ENCODE peak calls at places on chromosomes 3 and 15, in nine cellular contexts. Q is mammary epithelial cell; T is breast epithelium; N is heart left ventricle; D is CD8-positive, alpha-beta T cell; B is cardiac muscle cell; Z is HepG2; Y is lower lobe of right lung; J is WERI-Rb-1. G is an unnamed sample. For H3K9me3, the result is how much of the 10 kb centered on the place peaks cover.

GRCh38 chr3:64073362-64073761 is 50.1 kb upstream of the PSMD6 start:
- DNase-seq in Q (no peak), T (no peak), N (no peak), D (no peak), B (no peak), Z (no peak), Y (no peak), J (no peak), G (no peak)

GRCh38 chr3:78497025-78497424 is 1270.8 kb downstream of the ROBO1 start:
- DNase-seq in Q (no peak), T (no peak), N (peak), D (no peak), B (peak), Z (no peak), Y (no peak), J (no peak), G (no peak)

GRCh38 chr15:29736745-29737023 is 85.6 kb downstream of the TJP1 start:
- DNase-seq in Q (peak), T (no peak), N (no peak), D (no peak), B (peak), Z (peak), Y (no peak), J (no peak), G (no peak)

GRCh38 chr3:138474163-138474562 is 39.7 kb downstream of the ESYT3 start:
- DNase-seq in Q (no peak), T (no peak), N (no peak), D (no peak), B (peak), Z (no peak), Y (peak), J (no peak), G (no peak)

GRCh38 chr3:61454806-61455205 is 106.6 kb upstream of the PTPRG start:
- DNase-seq in Q (no peak), T (no peak), N (no peak), D (no peak), B (no peak), Z (no peak), Y (no peak), J (no peak), G (no peak)

GRCh38 chr3:143685483-143685882 is 162.8 kb downstream of the SLC9A9 start:
- DNase-seq in Q (no peak), T (no peak), N (no peak), D (no peak), B (no peak), Z (no peak), Y (no peak), J (no peak), G (no peak)

GRCh38 chr3:14647976-14648955 is 3.3 kb upstream of the CCDC174 start:
- DNase-seq in Q (no peak), T (no peak), N (no peak), D (no peak), B (no peak), Z (no peak), Y (no peak), J (peak), G (no peak)

GRCh38 chr3:185200639-185201038 is 47.8 kb upstream of the C3orf70 start:
- DNase-seq in Q (peak), T (no peak), N (no peak), D (no peak), B (no peak), Z (no peak), Y (no peak), J (no peak), G (no peak)

GRCh38 chr15:68598171-68599152 is 19.7 kb downstream of the CORO2B start:
- DNase-seq in Q (no peak), T (no peak), N (peak), D (no peak), B (peak), Z (no peak), Y (no peak), J (no peak), G (no peak)

GRCh38 chr3:123385981-123386380 is 62.9 kb downstream of the ADCY5 start:
- DNase-seq in Q (peak), T (no peak), N (peak), D (no peak), B (no peak), Z (no peak), Y (no peak), J (no peak), G (no peak)

GRCh38 chr15:40456299-40456712 is 14.5 kb upstream of the CHST14 start:
- DNase-seq in Q (peak), T (peak), N (peak), D (no peak), B (no peak), Z (no peak), Y (no peak), J (no peak), G (no peak)

GRCh38 chr15:20355256-20355868 is 186.2 kb downstream of the GOLGA6L6 start:
- DNase-seq in Q (no peak), T (no peak), N (no peak), D (no peak), B (no peak), Z (no peak), Y (no peak), J (no peak), G (no peak)

GRCh38 chr3:195773956-195774537 is 37.7 kb downstream of the MUC4 start:
- DNase-seq in Q (no peak), T (no peak), N (no peak), D (no peak), B (no peak), Z (no peak), Y (no peak), J (no peak), G (no peak)

DNA sequence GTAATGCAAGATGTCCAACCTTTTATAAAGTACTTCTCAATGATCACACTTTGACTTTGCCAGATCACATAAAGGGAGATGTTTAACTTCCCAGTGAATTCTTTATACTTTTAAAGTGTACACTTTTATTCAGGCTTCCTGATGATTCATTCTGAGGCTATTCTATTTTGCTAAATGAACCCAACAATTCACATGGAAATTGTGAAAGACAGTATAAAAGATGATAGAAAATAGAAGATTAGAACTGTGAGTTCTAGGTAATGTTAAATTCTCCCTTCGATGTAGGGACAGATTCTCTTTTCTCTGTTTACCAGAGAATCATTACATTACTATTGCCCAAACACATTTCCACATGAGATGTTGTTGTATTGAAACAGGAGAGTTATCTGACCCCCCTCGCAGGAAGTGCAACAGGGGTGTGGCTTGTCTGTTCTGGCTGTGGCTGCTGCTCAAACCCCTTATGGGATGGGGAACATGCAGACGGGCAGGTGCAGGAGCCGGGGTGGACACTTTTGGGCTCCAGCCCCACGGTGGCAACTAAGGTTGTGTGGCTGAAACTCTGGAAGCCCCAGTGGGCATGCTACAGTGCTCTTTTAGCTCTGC is 131.3 kb upstream of the LRTM1 start:
- DNase-seq in Q (no peak), T (no peak), N (no peak), D (no peak), B (no peak), Z (no peak), Y (no peak), J (no peak), G (no peak)
- TF ChIP-seq CTCF in Q (no peak), T (no peak), N (no peak), D (no peak), B (no peak), Z (no peak), Y (no peak), J (no peak), G (no peak)

DNA sequence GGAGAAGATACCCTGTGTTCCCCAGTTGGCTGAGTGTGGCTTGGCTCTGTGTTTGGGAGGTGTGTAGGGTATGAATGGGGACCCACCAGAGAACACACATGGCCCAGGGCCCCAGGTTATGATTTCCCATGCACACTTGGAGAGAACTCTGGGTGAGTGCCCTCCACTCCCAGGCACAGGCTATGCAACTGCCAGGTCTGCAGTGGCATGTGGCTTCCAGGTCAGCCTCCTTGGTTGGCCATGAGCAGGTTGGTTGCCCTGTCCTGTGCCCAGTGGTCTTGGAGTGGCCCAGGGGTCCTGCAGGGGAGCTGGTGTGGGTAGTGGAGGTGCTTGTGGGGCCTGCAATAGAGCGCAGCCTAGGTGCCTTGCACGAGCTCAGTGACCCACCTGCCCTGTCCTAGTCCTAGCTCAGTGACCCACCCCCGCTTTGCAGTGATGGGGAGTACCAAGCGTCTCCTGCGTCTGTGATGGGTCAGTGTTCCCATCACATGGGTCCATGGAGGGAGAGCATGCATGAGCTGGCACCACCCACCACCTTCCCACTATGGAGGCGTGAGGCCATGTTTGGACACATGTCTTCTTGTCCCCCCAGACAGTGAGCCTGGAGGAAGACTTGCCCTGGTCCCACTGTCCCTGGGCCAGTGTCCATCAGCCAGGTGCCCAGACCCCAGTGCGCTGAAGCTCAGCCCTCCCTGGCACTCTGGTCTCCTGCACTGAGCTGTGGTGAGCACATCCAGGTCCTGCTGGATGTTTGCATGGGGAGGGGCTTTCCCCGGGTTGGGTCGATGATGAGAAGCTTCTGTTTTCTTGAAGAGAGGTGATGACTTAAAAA is 217.3 kb downstream of the SNRPN start:
- DNase-seq in Q (no peak), T (no peak), N (no peak), D (no peak), B (no peak), Z (no peak), Y (peak), J (peak), G (no peak)
- H3K9me3 ChIP-seq in Q (under half), T (half or more), N (under half), D (under half), B (under half), Z (half or more), Y (under half), J (under half), G (under half)

DNA sequence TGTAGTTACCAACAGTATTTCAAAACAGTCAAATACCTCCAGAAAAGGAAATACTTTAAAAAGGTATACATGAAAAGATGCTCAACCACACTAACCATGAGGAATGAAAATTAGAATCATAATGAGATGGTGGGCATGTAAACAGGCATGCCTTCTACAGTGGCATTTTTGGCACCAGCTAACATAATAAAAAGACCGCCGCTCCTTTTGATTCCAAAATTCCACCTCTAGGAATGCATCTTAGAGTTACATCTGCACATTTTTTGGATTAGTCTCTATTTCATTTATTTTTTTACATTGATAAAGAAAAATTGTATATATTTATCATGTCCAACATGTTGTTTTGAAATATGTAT is 37.0 kb upstream of the SPTBN5 start:
- DNase-seq in Q (no peak), T (no peak), N (no peak), D (no peak), B (no peak), Z (no peak), Y (no peak), J (no peak), G (no peak)
- H3K27ac ChIP-seq in Q (peak), T (peak), N (peak), D (no peak), B (no peak), Z (no peak), Y (peak), J (no peak), G (no peak)

GRCh38 chr3:132407025-132407424 is 10.3 kb upstream of the DNAJC13 start:
- DNase-seq in Q (no peak), T (no peak), N (no peak), D (no peak), B (no peak), Z (no peak), Y (no peak), J (no peak), G (no peak)
- TF ChIP-seq CTCF in Q (no peak), T (no peak), N (no peak), D (no peak), B (no peak), Z (no peak), Y (no peak), J (no peak), G (no peak)

G was measured in CD4-positive, alpha-beta T cell.